ENCODE peak calls at places on chromosome 1, in five cellular contexts. B is mammary epithelial cell; U is tibial artery; I is effector memory CD4-positive, alpha-beta T cell; R is pancreas. E is an unnamed sample. For H3K4me1 and H3K9me3, the result is how much of the 10 kb centered on the place peaks cover.

GRCh38 chr1:90534116-90534515 is 183.0 kb downstream of the BARHL2 start:
- DNase-seq in B (no peak), U (no peak), I (no peak), R (no peak), E (no peak)

GRCh38 chr1:172699111-172699510 is 40.2 kb downstream of the FASLG start:
- DNase-seq in B (peak), U (no peak), I (peak), R (no peak), E (no peak)

GRCh38 chr1:201713093-201713810 is 115.7 kb upstream of the IPO9 start:
- DNase-seq in B (peak), U (peak), I (no peak), R (peak), E (peak)

GRCh38 chr1:176206006-176206960 is 803 bp downstream of the COP1 start:
- DNase-seq in B (peak), U (peak), I (no peak), R (peak), E (peak)

GRCh38 chr1:112706505-112707216 is at the start of gene RHOC:
- DNase-seq in B (no peak), U (peak), I (peak), R (peak), E (peak)

GRCh38 chr1:178727014-178727895 is 2.2 kb downstream of the RALGPS2 start:
- DNase-seq in B (peak), U (no peak), I (no peak), R (no peak), E (no peak)

GRCh38 chr1:17719874-17720273 is 35.3 kb upstream of the ACTL8 start:
- DNase-seq in B (peak), U (no peak), I (no peak), R (no peak), E (no peak)

GRCh38 chr1:240967070-240967724 is 355.2 kb upstream of the GREM2 start:
- DNase-seq in B (no peak), U (no peak), I (no peak), R (no peak), E (no peak)

GRCh38 chr1:36159614-36160387 is 3.8 kb downstream of the MAP7D1 start:
- DNase-seq in B (no peak), U (no peak), I (no peak), R (no peak), E (no peak)

GRCh38 chr1:21922103-21923014 is 14.8 kb downstream of the HSPG2 start:
- DNase-seq in B (no peak), U (no peak), I (no peak), R (no peak), E (no peak)

GRCh38 chr1:61088163-61088840 is 5.9 kb downstream of the NFIA start:
- DNase-seq in B (no peak), U (no peak), I (no peak), R (no peak), E (no peak)

DNA sequence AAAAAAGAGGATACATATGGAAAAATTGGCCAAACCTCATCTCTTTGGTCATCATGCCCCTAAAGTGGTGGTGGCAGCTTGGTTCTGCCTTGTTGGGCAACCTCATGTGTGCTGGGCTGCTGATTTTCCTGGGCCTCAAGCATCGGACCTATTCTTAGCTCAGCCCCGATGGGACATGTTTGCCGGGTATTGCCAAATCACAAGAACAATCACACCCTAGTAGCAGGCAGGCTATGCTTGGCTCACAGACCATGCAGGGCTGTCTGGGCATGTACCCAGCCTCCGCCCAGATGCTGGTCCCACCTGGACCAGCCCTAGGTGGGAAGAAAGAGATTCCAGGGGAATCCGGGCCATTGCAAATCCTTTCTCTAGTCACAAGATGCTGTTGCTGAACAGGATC is 189.4 kb upstream of the FGGY start:
- DNase-seq in B (peak), U (peak), I (no peak), R (no peak), E (peak)
- H3K27ac ChIP-seq in B (peak), U (peak), I (no peak), R (no peak), E (peak)

GRCh38 chr1:156499703-156500577 is 635 bp downstream of the MEF2D start:
- DNase-seq in B (no peak), U (peak), I (peak), R (peak), E (peak)

GRCh38 chr1:156499194-156499702 is 1.3 kb downstream of the MEF2D start:
- DNase-seq in B (peak), U (peak), I (no peak), R (no peak), E (no peak)

GRCh38 chr1:156497743-156498446 is 2.7 kb downstream of the MEF2D start:
- DNase-seq in B (no peak), U (peak), I (no peak), R (no peak), E (no peak)

GRCh38 chr1:156497078-156497742 is 3.4 kb downstream of the MEF2D start:
- DNase-seq in B (no peak), U (peak), I (no peak), R (no peak), E (no peak)

DNA sequence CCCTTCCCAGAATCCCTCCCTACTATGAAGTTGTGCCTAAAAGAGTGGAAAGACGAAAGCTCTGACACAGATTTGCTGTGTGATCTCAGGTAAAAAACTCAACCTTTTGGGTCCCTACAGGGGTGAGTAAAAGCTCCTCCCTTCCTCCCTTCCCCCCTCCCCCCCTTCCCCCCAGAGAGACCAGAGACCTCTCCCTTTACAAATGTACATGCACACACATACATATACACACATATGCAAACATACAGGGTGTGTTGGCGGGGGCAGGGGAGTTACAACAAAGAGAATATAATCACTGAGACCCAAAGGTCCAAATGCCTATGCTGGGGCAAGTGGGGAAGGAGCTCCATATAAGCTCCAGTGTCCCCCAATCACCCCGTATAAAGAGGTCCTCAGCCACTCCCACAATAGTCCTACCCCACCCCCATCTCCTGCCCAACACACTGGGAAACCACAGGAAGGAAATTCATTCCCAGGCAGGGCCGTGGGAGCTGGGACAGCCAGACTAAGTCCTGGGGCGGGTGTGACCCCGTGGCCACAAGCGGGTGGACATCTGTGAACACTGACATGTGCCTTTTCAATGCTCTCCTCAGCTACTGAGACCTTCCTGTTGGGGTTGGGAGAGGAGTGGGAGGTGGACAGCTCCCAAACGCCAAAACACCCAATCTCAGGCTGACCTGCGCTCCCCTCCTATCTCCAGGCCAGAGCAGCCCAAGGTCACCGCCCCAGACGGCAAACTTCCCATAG is 2.0 kb downstream of the MEF2D start:
- DNase-seq in B (peak), U (peak), I (no peak), R (peak), E (peak)
- H3K4me1 ChIP-seq in B (under half), U (half or more), I (half or more), R (half or more), E (half or more)

GRCh38 chr1:234327577-234328164 is 45.6 kb upstream of the COA6 start:
- DNase-seq in B (no peak), U (no peak), I (no peak), R (no peak), E (no peak)

GRCh38 chr1:234325878-234326492 is 47.3 kb upstream of the COA6 start:
- DNase-seq in B (no peak), U (no peak), I (no peak), R (no peak), E (no peak)

GRCh38 chr1:234324668-234325225 is 48.5 kb upstream of the COA6 start:
- DNase-seq in B (no peak), U (no peak), I (no peak), R (no peak), E (no peak)

GRCh38 chr1:234322979-234323378 is 50.3 kb upstream of the COA6 start:
- DNase-seq in B (no peak), U (no peak), I (peak), R (no peak), E (no peak)

DNA sequence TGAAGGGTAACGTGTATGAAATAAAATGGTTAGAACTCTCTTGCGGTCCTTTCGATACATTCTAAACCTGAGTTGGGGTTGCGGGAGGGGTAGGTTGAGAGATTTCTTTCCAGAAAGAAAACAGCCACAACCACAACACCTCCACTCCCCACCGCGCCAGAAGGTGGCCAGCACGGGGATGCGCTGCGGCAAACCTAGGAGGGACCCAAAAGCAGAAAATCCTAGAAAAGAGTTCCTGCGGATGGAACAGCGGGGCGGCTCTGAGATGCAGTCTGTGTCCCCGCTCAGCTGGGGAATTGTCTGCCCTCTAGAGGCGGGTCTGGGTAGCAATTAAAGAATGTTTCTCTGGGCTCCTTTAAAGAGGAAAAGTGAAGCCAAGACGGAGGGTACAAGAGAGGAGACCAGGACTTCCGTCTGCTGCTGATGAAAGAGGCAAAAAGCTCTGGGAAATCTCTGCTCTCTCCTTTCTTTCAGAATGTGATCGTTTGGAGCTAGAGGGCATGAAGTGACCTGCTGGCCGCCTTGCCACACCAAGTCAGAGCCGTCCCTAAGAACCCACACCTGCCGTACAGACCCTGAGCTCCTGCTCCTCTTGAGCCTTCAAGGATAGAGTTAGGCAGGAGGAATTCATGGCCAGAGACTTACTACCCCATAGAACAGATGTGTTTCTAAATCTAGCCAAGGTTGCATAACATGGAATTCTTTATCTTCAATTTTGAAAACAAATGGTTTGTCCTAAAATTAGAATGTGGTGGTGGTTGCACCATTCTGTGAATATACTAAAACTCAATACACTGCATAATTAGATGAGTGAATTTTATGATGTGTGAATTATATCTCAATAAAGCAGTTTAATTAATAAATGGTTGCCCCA is 46.5 kb upstream of the COA6 start:
- DNase-seq in B (peak), U (no peak), I (peak), R (peak), E (no peak)
- H3K9me3 ChIP-seq in B (under half), U (under half), I (under half), R (under half), E (under half)

DNA sequence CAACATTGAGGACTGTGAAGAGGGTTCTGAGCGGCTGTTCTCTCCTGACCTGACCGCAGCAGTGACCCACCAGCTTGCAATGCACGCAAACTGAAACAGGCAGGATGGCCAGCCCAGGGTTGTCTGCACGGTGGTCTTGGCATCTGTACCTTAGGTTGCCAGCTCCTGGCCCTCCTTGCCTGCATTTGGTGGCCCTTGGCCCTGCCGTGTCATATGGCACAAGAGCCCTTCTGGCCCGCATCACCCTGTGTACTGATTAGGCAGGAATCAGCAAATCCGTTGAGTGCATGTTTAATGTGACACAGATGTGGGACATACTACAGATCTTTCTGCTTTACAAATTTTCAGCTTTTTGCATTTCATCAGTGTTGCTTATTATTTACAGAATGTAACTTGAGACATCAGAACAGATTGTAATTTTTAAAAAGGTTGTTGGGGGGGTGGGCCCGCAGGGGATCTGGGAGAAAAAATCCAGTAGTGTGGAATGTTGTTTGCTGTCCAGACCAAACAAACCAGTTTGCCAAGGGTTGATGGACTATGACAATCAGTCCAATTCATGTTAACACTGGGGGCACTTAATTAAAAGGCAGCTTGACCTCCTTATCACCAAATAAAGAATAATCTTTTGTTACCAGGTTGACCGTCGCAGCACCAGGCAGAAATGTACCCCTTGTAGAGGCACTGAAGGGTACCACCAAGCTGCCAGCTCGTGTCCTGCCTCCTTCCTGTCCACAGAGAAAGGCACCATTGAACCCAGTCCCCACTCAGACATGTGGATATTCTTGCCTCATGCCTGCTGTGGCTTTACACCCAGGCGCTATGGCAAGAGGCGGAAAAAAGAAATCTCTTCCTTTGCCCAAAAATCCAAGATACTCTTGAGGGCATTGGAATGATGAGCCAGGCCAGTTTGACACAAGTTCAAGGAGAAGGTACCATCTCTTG is 132.5 kb downstream of the DHRS3 start:
- DNase-seq in B (no peak), U (peak), I (no peak), R (no peak), E (no peak)
- H3K27ac ChIP-seq in B (no peak), U (peak), I (no peak), R (peak), E (peak)